ENCODE peak calls at places on chromosomes 16 and 17, in seven cellular contexts. B is MM.1S, A is neural progenitor cell, S is fibroblast of lung, N is GM23338, C is PC-3, P is GM23248. I is an unnamed sample.

GRCh38 chr17:17001076-17001777 is 29.3 kb upstream of the TNFRSF13B start:
- DNase-seq in B (no peak), A (no peak), S (no peak), N (no peak), C (no peak), P (no peak), I (no peak)

GRCh38 chr17:45747907-45748306 is 36.2 kb upstream of the CRHR1 start:
- DNase-seq in B (no peak), A (no peak), S (no peak), N (no peak), C (no peak), P (no peak), I (no peak)

GRCh38 chr16:56107944-56108583 is 83.2 kb upstream of the GNAO1 start:
- DNase-seq in B (no peak), A (no peak), S (no peak), N (no peak), C (no peak), P (no peak), I (no peak)

GRCh38 chr17:72357764-72358365 is 237.0 kb downstream of the SOX9 start:
- DNase-seq in B (no peak), A (no peak), S (no peak), N (no peak), C (no peak), P (peak; percentile 39), I (peak; percentile 45)

GRCh38 chr16:30893082-30893743 is 664 bp downstream of the BCL7C start:
- DNase-seq in B (peak; percentile 25), A (peak; percentile 49), S (no peak), N (peak; percentile 71), C (no peak), P (peak; percentile 9), I (no peak)

GRCh38 chr16:77298638-77299360 is 99.6 kb downstream of the SYCE1L start:
- DNase-seq in B (no peak), A (no peak), S (peak; percentile 93), N (no peak), C (peak; percentile 90), P (peak; percentile 98), I (peak; percentile 97)

GRCh38 chr16:74700206-74701040 is at the start of gene MLKL:
- DNase-seq in B (peak; percentile 35), A (peak; percentile 53), S (peak; percentile 43), N (peak; percentile 77), C (peak; percentile 62), P (peak; percentile 77), I (peak; percentile 38)

GRCh38 chr17:83067718-83068261 is 11.6 kb upstream of the METRNL start:
- DNase-seq in B (peak; percentile 4), A (peak; percentile 57), S (peak; percentile 17), N (no peak), C (peak; percentile 39), P (peak; percentile 61), I (no peak)

GRCh38 chr16:54194008-54194731 is 92.4 kb downstream of the IRX3 start:
- DNase-seq in B (no peak), A (peak; percentile 55), S (peak; percentile 24), N (peak; percentile 71), C (no peak), P (peak; percentile 76), I (peak; percentile 36)

GRCh38 chr16:35746281-35746962 is 2287.0 kb downstream of the TP53TG3F start:
- DNase-seq in B (no peak), A (no peak), S (no peak), N (no peak), C (no peak), P (no peak), I (no peak)

GRCh38 chr17:78383725-78384471 is 5.4 kb downstream of the PGS1 start:
- DNase-seq in B (no peak), A (no peak), S (peak; percentile 99), N (no peak), C (peak; percentile 42), P (peak; percentile 99), I (peak; percentile 99)

GRCh38 chr17:81959362-81960129 is 1.4 kb downstream of the NOTUM start:
- DNase-seq in B (peak; percentile 52), A (peak; percentile 76), S (peak; percentile 39), N (peak; percentile 80), C (peak; percentile 59), P (peak; percentile 73), I (no peak)

GRCh38 chr17:11803635-11804034 is 193.6 kb downstream of the ZNF18 start:
- DNase-seq in B (no peak), A (peak; percentile 41), S (no peak), N (no peak), C (no peak), P (no peak), I (no peak)

GRCh38 chr17:2814499-2815341 is 18.5 kb downstream of the RAP1GAP2 start:
- DNase-seq in B (peak; percentile 94), A (no peak), S (no peak), N (no peak), C (peak; percentile 44), P (no peak), I (no peak)

GRCh38 chr16:76059701-76060100 is 217.5 kb upstream of the CNTNAP4 start:
- DNase-seq in B (no peak), A (no peak), S (no peak), N (no peak), C (no peak), P (no peak), I (no peak)

GRCh38 chr17:28185658-28186057 is 133.3 kb upstream of the TMEM97 start:
- DNase-seq in B (no peak), A (no peak), S (no peak), N (no peak), C (no peak), P (no peak), I (no peak)

GRCh38 chr16:27448531-27449433 is 46.8 kb downstream of the IL21R start:
- DNase-seq in B (no peak), A (no peak), S (no peak), N (no peak), C (no peak), P (no peak), I (no peak)

GRCh38 chr16:70432800-70433455 is 6.0 kb downstream of the ST3GAL2 start:
- DNase-seq in B (no peak), A (no peak), S (peak; percentile 17), N (no peak), C (no peak), P (peak; percentile 32), I (no peak)

GRCh38 chr17:78325076-78325712 is 34.7 kb downstream of the SOCS3 start:
- DNase-seq in B (no peak), A (peak; percentile 34), S (peak; percentile 55), N (no peak), C (no peak), P (peak; percentile 91), I (peak; percentile 61)

GRCh38 chr17:78332991-78333390 is 26.9 kb downstream of the SOCS3 start:
- DNase-seq in B (no peak), A (no peak), S (no peak), N (no peak), C (no peak), P (no peak), I (no peak)

GRCh38 chr16:85615014-85615851 is 2.1 kb downstream of the GSE1 start:
- DNase-seq in B (no peak), A (peak; percentile 86), S (no peak), N (peak; percentile 72), C (peak; percentile 91), P (no peak), I (no peak)

GRCh38 chr17:36948717-36949460 is at the start of gene AATF:
- DNase-seq in B (peak; percentile 97), A (peak; percentile 98), S (peak; percentile 95), N (peak; percentile 98), C (peak; percentile 88), P (peak; percentile 98), I (peak; percentile 87)

GRCh38 chr17:36946726-36947091 is 2.0 kb upstream of the AATF start:
- DNase-seq in B (no peak), A (no peak), S (no peak), N (peak; percentile 62), C (no peak), P (no peak), I (no peak)

GRCh38 chr17:36949461-36949927 is 740 bp downstream of the AATF start:
- DNase-seq in B (no peak), A (peak; percentile 50), S (peak; percentile 60), N (no peak), C (peak; percentile 15), P (no peak), I (peak; percentile 23)

GRCh38 chr17:36950027-36950426 is 1.3 kb downstream of the AATF start:
- DNase-seq in B (no peak), A (no peak), S (no peak), N (no peak), C (no peak), P (no peak), I (no peak)

GRCh38 chr17:36947922-36948716 is 635 bp upstream of the AATF start:
- DNase-seq in B (no peak), A (no peak), S (no peak), N (peak; percentile 63), C (no peak), P (no peak), I (no peak)
- TF ChIP-seq EZH2 in B (no peak), A (peak; percentile 66), S (no peak), N (no peak), C (no peak), P (no peak), I (no peak)

GRCh38 chr17:50634123-50634914 is at the start of gene ABCC3:
- DNase-seq in B (no peak), A (peak; percentile 63), S (peak; percentile 50), N (no peak), C (peak; percentile 75), P (peak; percentile 68), I (peak; percentile 16)

GRCh38 chr17:50631908-50632571 is 2.6 kb upstream of the ABCC3 start:
- DNase-seq in B (no peak), A (no peak), S (no peak), N (no peak), C (peak; percentile 73), P (peak; percentile 44), I (no peak)

GRCh38 chr17:50634915-50635719 is 436 bp downstream of the ABCC3 start:
- DNase-seq in B (no peak), A (peak; percentile 54), S (no peak), N (peak; percentile 65), C (peak; percentile 24), P (peak; percentile 48), I (no peak)

GRCh38 chr17:50632637-50633036 is 2.0 kb upstream of the ABCC3 start:
- DNase-seq in B (no peak), A (no peak), S (no peak), N (no peak), C (no peak), P (no peak), I (no peak)

DNA sequence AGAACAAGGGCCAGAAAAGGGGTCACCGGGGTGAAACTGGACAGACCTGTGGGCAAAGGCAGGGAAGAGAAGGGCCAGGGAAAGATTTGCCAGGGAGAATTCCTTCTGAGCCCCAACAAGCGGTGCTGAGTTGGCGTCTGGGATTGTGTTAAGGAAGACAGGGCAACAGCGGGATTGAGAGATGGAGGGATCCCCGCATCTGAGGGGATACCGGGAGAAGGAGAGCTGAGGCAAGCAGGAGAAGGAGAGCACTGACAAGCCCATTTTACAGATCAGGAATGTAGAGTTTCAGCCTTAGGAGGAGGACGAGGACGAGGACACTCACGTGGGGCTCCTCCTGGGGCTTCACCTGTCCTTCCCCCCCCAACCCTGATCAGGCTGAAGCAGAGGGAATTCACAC is 998 bp upstream of the ABCC3 start:
- DNase-seq in B (no peak), A (no peak), S (no peak), N (no peak), C (no peak), P (no peak), I (no peak)
- H2AFZ ChIP-seq in B (no peak overlapping the region), A (no peak overlapping the region), S (no peak overlapping the region), N (no peak overlapping the region), C (no peak overlapping the region), P (no peak overlapping the region), I (no peak overlapping the region)

GRCh38 chr16:3695610-3696369 is 21.5 kb downstream of the TRAP1 start:
- DNase-seq in B (no peak), A (no peak), S (no peak), N (no peak), C (no peak), P (no peak), I (no peak)
- H3K4me2 ChIP-seq in B (no peak overlapping the region), A (no peak overlapping the region), S (no peak overlapping the region), N (no peak overlapping the region), C (no peak overlapping the region), P (no peak overlapping the region), I (no peak overlapping the region)

GRCh38 chr17:36641877-36642845 is 40.8 kb downstream of the MRM1 start:
- DNase-seq in B (no peak), A (peak; percentile 70), S (no peak), N (peak; percentile 69), C (no peak), P (peak; percentile 22), I (no peak)
- TF ChIP-seq EZH2 in B (no peak), A (peak; percentile 82), S (peak; percentile 86), N (peak; percentile 87), C (no peak), P (peak; percentile 90), I (peak; percentile 88)

I was measured in astrocyte.